ENCODE peak calls at places on chromosomes 13 and 19, in ten cellular contexts. One of them, this sample, is unnamed.

GRCh38 chr13:87123987-87124784 is 547.0 kb upstream of the SLITRK5 start:
- DNase-seq in CD8-positive, alpha-beta T cell: no peak
- DNase-seq in gastrocnemius medialis: no peak
- DNase-seq in activated gamma-delta T cell treated with Interleukin-2 at 50 U/mL for 16 hours: no peak
- DNase-seq in GM04504: peak
- DNase-seq in left ventricle myocardium superior: no peak
- DNase-seq in LHCN-M2: peak
- DNase-seq in stimulated activated CD4-positive, alpha-beta T cell treated with anti-CD3 and anti-CD28 coated beads, TNF-alpha, amount 100 ng/mL, for 4 hours: no peak
- DNase-seq in astrocyte of the hippocampus: peak
- DNase-seq in KBM-7: peak
- DNase-seq in this sample: no peak

GRCh38 chr13:80297094-80297493 is 43.8 kb downstream of the SPRY2 start:
- DNase-seq in astrocyte of the hippocampus: no peak
- DNase-seq in gastrocnemius medialis: no peak
- DNase-seq in stimulated activated CD4-positive, alpha-beta T cell treated with anti-CD3 and anti-CD28 coated beads, TNF-alpha, amount 100 ng/mL, for 4 hours: no peak
- DNase-seq in CD8-positive, alpha-beta T cell: no peak
- DNase-seq in LHCN-M2: no peak
- DNase-seq in activated gamma-delta T cell treated with Interleukin-2 at 50 U/mL for 16 hours: no peak
- DNase-seq in left ventricle myocardium superior: no peak
- DNase-seq in KBM-7: peak
- DNase-seq in GM04504: no peak
- DNase-seq in this sample: no peak

GRCh38 chr13:26656919-26657318 is 99.4 kb downstream of the WASF3 start:
- DNase-seq in astrocyte of the hippocampus: peak
- DNase-seq in CD8-positive, alpha-beta T cell: no peak
- DNase-seq in activated gamma-delta T cell treated with Interleukin-2 at 50 U/mL for 16 hours: no peak
- DNase-seq in LHCN-M2: peak
- DNase-seq in left ventricle myocardium superior: no peak
- DNase-seq in gastrocnemius medialis: no peak
- DNase-seq in GM04504: peak
- DNase-seq in KBM-7: no peak
- DNase-seq in stimulated activated CD4-positive, alpha-beta T cell treated with anti-CD3 and anti-CD28 coated beads, TNF-alpha, amount 100 ng/mL, for 4 hours: no peak
- DNase-seq in this sample: no peak

GRCh38 chr13:61156753-61157152 is 258.9 kb downstream of the PCDH20 start:
- DNase-seq in CD8-positive, alpha-beta T cell: no peak
- DNase-seq in KBM-7: peak
- DNase-seq in left ventricle myocardium superior: no peak
- DNase-seq in stimulated activated CD4-positive, alpha-beta T cell treated with anti-CD3 and anti-CD28 coated beads, TNF-alpha, amount 100 ng/mL, for 4 hours: no peak
- DNase-seq in astrocyte of the hippocampus: no peak
- DNase-seq in LHCN-M2: no peak
- DNase-seq in GM04504: no peak
- DNase-seq in activated gamma-delta T cell treated with Interleukin-2 at 50 U/mL for 16 hours: no peak
- DNase-seq in gastrocnemius medialis: no peak
- DNase-seq in this sample: no peak

GRCh38 chr19:47255947-47256687 is at the start of gene CCDC9:
- DNase-seq in CD8-positive, alpha-beta T cell: peak
- DNase-seq in stimulated activated CD4-positive, alpha-beta T cell treated with anti-CD3 and anti-CD28 coated beads, TNF-alpha, amount 100 ng/mL, for 4 hours: peak
- DNase-seq in GM04504: peak
- DNase-seq in KBM-7: peak
- DNase-seq in LHCN-M2: peak
- DNase-seq in gastrocnemius medialis: peak
- DNase-seq in astrocyte of the hippocampus: peak
- DNase-seq in activated gamma-delta T cell treated with Interleukin-2 at 50 U/mL for 16 hours: peak
- DNase-seq in left ventricle myocardium superior: peak
- DNase-seq in this sample: peak

GRCh38 chr19:14434543-14435319 is 1.6 kb downstream of the PKN1 start:
- DNase-seq in KBM-7: peak
- DNase-seq in CD8-positive, alpha-beta T cell: peak
- DNase-seq in activated gamma-delta T cell treated with Interleukin-2 at 50 U/mL for 16 hours: peak
- DNase-seq in stimulated activated CD4-positive, alpha-beta T cell treated with anti-CD3 and anti-CD28 coated beads, TNF-alpha, amount 100 ng/mL, for 4 hours: no peak
- DNase-seq in gastrocnemius medialis: peak
- DNase-seq in left ventricle myocardium superior: peak
- DNase-seq in astrocyte of the hippocampus: peak
- DNase-seq in GM04504: peak
- DNase-seq in LHCN-M2: peak
- DNase-seq in this sample: no peak

GRCh38 chr13:75445717-75446529 is 36.0 kb downstream of the TBC1D4 start:
- DNase-seq in activated gamma-delta T cell treated with Interleukin-2 at 50 U/mL for 16 hours: no peak
- DNase-seq in KBM-7: no peak
- DNase-seq in left ventricle myocardium superior: no peak
- DNase-seq in gastrocnemius medialis: no peak
- DNase-seq in stimulated activated CD4-positive, alpha-beta T cell treated with anti-CD3 and anti-CD28 coated beads, TNF-alpha, amount 100 ng/mL, for 4 hours: no peak
- DNase-seq in CD8-positive, alpha-beta T cell: no peak
- DNase-seq in GM04504: no peak
- DNase-seq in astrocyte of the hippocampus: no peak
- DNase-seq in LHCN-M2: peak
- DNase-seq in this sample: no peak

GRCh38 chr13:113511361-113511760 is 20.9 kb upstream of the DCUN1D2 start:
- DNase-seq in gastrocnemius medialis: no peak
- DNase-seq in stimulated activated CD4-positive, alpha-beta T cell treated with anti-CD3 and anti-CD28 coated beads, TNF-alpha, amount 100 ng/mL, for 4 hours: no peak
- DNase-seq in activated gamma-delta T cell treated with Interleukin-2 at 50 U/mL for 16 hours: no peak
- DNase-seq in GM04504: no peak
- DNase-seq in astrocyte of the hippocampus: no peak
- DNase-seq in LHCN-M2: no peak
- DNase-seq in left ventricle myocardium superior: no peak
- DNase-seq in CD8-positive, alpha-beta T cell: no peak
- DNase-seq in KBM-7: no peak
- DNase-seq in this sample: no peak

GRCh38 chr13:112525306-112525945 is 62.5 kb downstream of the TUBGCP3 start:
- DNase-seq in CD8-positive, alpha-beta T cell: no peak
- DNase-seq in activated gamma-delta T cell treated with Interleukin-2 at 50 U/mL for 16 hours: no peak
- DNase-seq in stimulated activated CD4-positive, alpha-beta T cell treated with anti-CD3 and anti-CD28 coated beads, TNF-alpha, amount 100 ng/mL, for 4 hours: no peak
- DNase-seq in astrocyte of the hippocampus: no peak
- DNase-seq in gastrocnemius medialis: no peak
- DNase-seq in KBM-7: no peak
- DNase-seq in LHCN-M2: no peak
- DNase-seq in left ventricle myocardium superior: no peak
- DNase-seq in GM04504: no peak
- DNase-seq in this sample: no peak

GRCh38 chr19:6392219-6393073 is 518 bp downstream of the GTF2F1 start:
- DNase-seq in left ventricle myocardium superior: no peak
- DNase-seq in astrocyte of the hippocampus: no peak
- DNase-seq in stimulated activated CD4-positive, alpha-beta T cell treated with anti-CD3 and anti-CD28 coated beads, TNF-alpha, amount 100 ng/mL, for 4 hours: no peak
- DNase-seq in LHCN-M2: no peak
- DNase-seq in gastrocnemius medialis: no peak
- DNase-seq in GM04504: no peak
- DNase-seq in KBM-7: no peak
- DNase-seq in activated gamma-delta T cell treated with Interleukin-2 at 50 U/mL for 16 hours: no peak
- DNase-seq in CD8-positive, alpha-beta T cell: no peak
- DNase-seq in this sample: no peak

GRCh38 chr19:2070436-2070827 is 19.4 kb upstream of the MKNK2 start:
- DNase-seq in KBM-7: no peak
- DNase-seq in GM04504: no peak
- DNase-seq in stimulated activated CD4-positive, alpha-beta T cell treated with anti-CD3 and anti-CD28 coated beads, TNF-alpha, amount 100 ng/mL, for 4 hours: no peak
- DNase-seq in activated gamma-delta T cell treated with Interleukin-2 at 50 U/mL for 16 hours: no peak
- DNase-seq in gastrocnemius medialis: no peak
- DNase-seq in LHCN-M2: no peak
- DNase-seq in CD8-positive, alpha-beta T cell: no peak
- DNase-seq in left ventricle myocardium superior: no peak
- DNase-seq in astrocyte of the hippocampus: no peak
- DNase-seq in this sample: no peak

GRCh38 chr19:5803441-5803751 is 1.5 kb upstream of the NRTN start:
- DNase-seq in CD8-positive, alpha-beta T cell: no peak
- DNase-seq in LHCN-M2: no peak
- DNase-seq in GM04504: no peak
- DNase-seq in stimulated activated CD4-positive, alpha-beta T cell treated with anti-CD3 and anti-CD28 coated beads, TNF-alpha, amount 100 ng/mL, for 4 hours: no peak
- DNase-seq in left ventricle myocardium superior: no peak
- DNase-seq in activated gamma-delta T cell treated with Interleukin-2 at 50 U/mL for 16 hours: no peak
- DNase-seq in gastrocnemius medialis: no peak
- DNase-seq in KBM-7: no peak
- DNase-seq in astrocyte of the hippocampus: no peak
- DNase-seq in this sample: no peak

GRCh38 chr13:50726164-50726563 is 117.3 kb downstream of the DLEU7 start:
- DNase-seq in astrocyte of the hippocampus: no peak
- DNase-seq in LHCN-M2: no peak
- DNase-seq in left ventricle myocardium superior: no peak
- DNase-seq in KBM-7: no peak
- DNase-seq in stimulated activated CD4-positive, alpha-beta T cell treated with anti-CD3 and anti-CD28 coated beads, TNF-alpha, amount 100 ng/mL, for 4 hours: no peak
- DNase-seq in CD8-positive, alpha-beta T cell: no peak
- DNase-seq in activated gamma-delta T cell treated with Interleukin-2 at 50 U/mL for 16 hours: no peak
- DNase-seq in GM04504: no peak
- DNase-seq in gastrocnemius medialis: no peak
- DNase-seq in this sample: no peak

GRCh38 chr13:51804295-51805172 is 571 bp upstream of the DHRS12 start:
- DNase-seq in astrocyte of the hippocampus: no peak
- DNase-seq in left ventricle myocardium superior: peak
- DNase-seq in stimulated activated CD4-positive, alpha-beta T cell treated with anti-CD3 and anti-CD28 coated beads, TNF-alpha, amount 100 ng/mL, for 4 hours: no peak
- DNase-seq in GM04504: no peak
- DNase-seq in LHCN-M2: no peak
- DNase-seq in CD8-positive, alpha-beta T cell: no peak
- DNase-seq in activated gamma-delta T cell treated with Interleukin-2 at 50 U/mL for 16 hours: peak
- DNase-seq in KBM-7: no peak
- DNase-seq in gastrocnemius medialis: no peak
- DNase-seq in this sample: peak

GRCh38 chr13:20943519-20944012 is 41.0 kb upstream of the XPO4 start:
- DNase-seq in CD8-positive, alpha-beta T cell: peak
- DNase-seq in left ventricle myocardium superior: peak
- DNase-seq in astrocyte of the hippocampus: peak
- DNase-seq in activated gamma-delta T cell treated with Interleukin-2 at 50 U/mL for 16 hours: peak
- DNase-seq in stimulated activated CD4-positive, alpha-beta T cell treated with anti-CD3 and anti-CD28 coated beads, TNF-alpha, amount 100 ng/mL, for 4 hours: peak
- DNase-seq in LHCN-M2: peak
- DNase-seq in GM04504: peak
- DNase-seq in KBM-7: peak
- DNase-seq in gastrocnemius medialis: peak
- DNase-seq in this sample: peak

GRCh38 chr19:31054430-31054829 is 294.8 kb downstream of the TSHZ3 start:
- DNase-seq in astrocyte of the hippocampus: peak
- DNase-seq in CD8-positive, alpha-beta T cell: peak
- DNase-seq in GM04504: peak
- DNase-seq in activated gamma-delta T cell treated with Interleukin-2 at 50 U/mL for 16 hours: peak
- DNase-seq in KBM-7: peak
- DNase-seq in LHCN-M2: peak
- DNase-seq in gastrocnemius medialis: no peak
- DNase-seq in stimulated activated CD4-positive, alpha-beta T cell treated with anti-CD3 and anti-CD28 coated beads, TNF-alpha, amount 100 ng/mL, for 4 hours: peak
- DNase-seq in left ventricle myocardium superior: peak
- DNase-seq in this sample: peak

GRCh38 chr19:15115762-15116615 is 8.8 kb downstream of the SYDE1 start:
- DNase-seq in left ventricle myocardium superior: no peak
- DNase-seq in KBM-7: no peak
- DNase-seq in CD8-positive, alpha-beta T cell: no peak
- DNase-seq in astrocyte of the hippocampus: no peak
- DNase-seq in stimulated activated CD4-positive, alpha-beta T cell treated with anti-CD3 and anti-CD28 coated beads, TNF-alpha, amount 100 ng/mL, for 4 hours: no peak
- DNase-seq in LHCN-M2: no peak
- DNase-seq in gastrocnemius medialis: no peak
- DNase-seq in activated gamma-delta T cell treated with Interleukin-2 at 50 U/mL for 16 hours: no peak
- DNase-seq in GM04504: no peak
- DNase-seq in this sample: no peak